ENCODE peak calls at places on chromosomes 5 and 9, in four cellular contexts. H is BJ, L is heart right ventricle, V is retinal pigment epithelial cell. K is an unnamed sample.

GRCh38 chr9:90044263-90044662 is 439.5 kb downstream of the GADD45G start:
- DNase-seq in L (no peak), H (no peak), V (no peak), K (no peak)

GRCh38 chr5:150263801-150264621 is 25.6 kb downstream of the CAMK2A start:
- DNase-seq in L (no peak), V (peak), H (peak), K (no peak)

GRCh38 chr9:71766663-71767062 is 1.6 kb downstream of the CEMIP2 start:
- DNase-seq in L (no peak), V (no peak), H (no peak), K (no peak)

GRCh38 chr5:150428978-150429377 is 16.3 kb upstream of the CD74 start:
- DNase-seq in V (no peak), H (no peak), L (no peak), K (no peak)

GRCh38 chr5:37771731-37772130 is 68.1 kb downstream of the GDNF start:
- DNase-seq in L (no peak), H (peak), V (peak), K (no peak)

GRCh38 chr9:91536211-91536691 is 112.6 kb upstream of the NFIL3 start:
- DNase-seq in V (no peak), L (no peak), H (peak), K (no peak)

GRCh38 chr9:126431112-126431742 is 104.6 kb downstream of the MVB12B start:
- DNase-seq in V (no peak), H (no peak), L (no peak), K (no peak)

GRCh38 chr9:77864096-77864889 is 167.3 kb downstream of the GNAQ start:
- DNase-seq in V (no peak), L (no peak), H (no peak), K (no peak)

GRCh38 chr5:140266471-140267200 is 36.3 kb downstream of the PFDN1 start:
- DNase-seq in L (no peak), V (no peak), H (no peak), K (no peak)

GRCh38 chr5:176559683-176560082 is 10.5 kb downstream of the CDHR2 start:
- DNase-seq in V (no peak), L (no peak), H (no peak), K (peak)

GRCh38 chr9:124698265-124698664 is 72.8 kb downstream of the NR6A1 start:
- DNase-seq in L (no peak), V (no peak), H (no peak), K (no peak)

GRCh38 chr9:121299467-121300282 is 31.7 kb downstream of the GSN start:
- DNase-seq in L (peak), H (no peak), V (no peak), K (no peak)

GRCh38 chr5:138653502-138653901 is 78.3 kb upstream of the HSPA9 start:
- DNase-seq in H (no peak), V (no peak), L (no peak), K (no peak)

GRCh38 chr9:36991516-36992134 is 42.4 kb downstream of the PAX5 start:
- DNase-seq in V (no peak), H (no peak), L (no peak), K (no peak)

GRCh38 chr9:69155341-69156030 is 18.6 kb upstream of the TJP2 start:
- DNase-seq in L (no peak), V (no peak), H (no peak), K (no peak)

GRCh38 chr9:129801504-129801903 is 1.5 kb upstream of the TOR1B start:
- DNase-seq in L (no peak), V (no peak), H (no peak), K (no peak)

GRCh38 chr5:107265268-107265667 is 405.5 kb downstream of the EFNA5 start:
- DNase-seq in H (no peak), L (no peak), V (no peak), K (no peak)

GRCh38 chr9:19203058-19203457 is 27.4 kb upstream of the DENND4C start:
- DNase-seq in H (no peak), L (no peak), V (no peak), K (no peak)

GRCh38 chr5:11046160-11046559 is 285.1 kb upstream of the DAP start:
- DNase-seq in L (no peak), V (no peak), H (no peak), K (no peak)

GRCh38 chr9:97394881-97395280 is 17.0 kb upstream of the TDRD7 start:
- DNase-seq in L (no peak), H (no peak), V (no peak), K (no peak)

GRCh38 chr5:90707698-90708097 is 149.1 kb downstream of the ADGRV1 start:
- DNase-seq in H (no peak), L (no peak), V (no peak), K (no peak)

GRCh38 chr9:133583586-133583985 is 25.6 kb downstream of the FAM163B start:
- DNase-seq in L (peak), H (no peak), V (no peak), K (no peak)

GRCh38 chr5:102481044-102481715 is 17.6 kb downstream of the SLCO6A1 start:
- DNase-seq in H (no peak), V (no peak), L (no peak), K (no peak)

GRCh38 chr5:28523887-28524637 is 1485.7 kb upstream of the CDH9 start:
- DNase-seq in L (no peak), H (no peak), V (peak), K (no peak)

GRCh38 chr5:119011186-119011585 is 22.8 kb upstream of the DTWD2 start:
- DNase-seq in L (no peak), V (no peak), H (no peak), K (no peak)

GRCh38 chr5:56585466-56585865 is 229.9 kb upstream of the MAP3K1 start:
- DNase-seq in L (no peak), H (no peak), V (no peak), K (no peak)

GRCh38 chr5:92552206-92553160 is 1028.5 kb downstream of the NR2F1-AS1 start:
- DNase-seq in H (peak), L (no peak), V (peak), K (peak)

GRCh38 chr9:110746211-110746930 is 77.8 kb downstream of the MUSK start:
- DNase-seq in H (no peak), V (no peak), L (no peak), K (no peak)

GRCh38 chr9:90872835-90873294 is 71.2 kb downstream of the SYK start:
- DNase-seq in L (no peak), V (no peak), H (no peak), K (no peak)

DNA sequence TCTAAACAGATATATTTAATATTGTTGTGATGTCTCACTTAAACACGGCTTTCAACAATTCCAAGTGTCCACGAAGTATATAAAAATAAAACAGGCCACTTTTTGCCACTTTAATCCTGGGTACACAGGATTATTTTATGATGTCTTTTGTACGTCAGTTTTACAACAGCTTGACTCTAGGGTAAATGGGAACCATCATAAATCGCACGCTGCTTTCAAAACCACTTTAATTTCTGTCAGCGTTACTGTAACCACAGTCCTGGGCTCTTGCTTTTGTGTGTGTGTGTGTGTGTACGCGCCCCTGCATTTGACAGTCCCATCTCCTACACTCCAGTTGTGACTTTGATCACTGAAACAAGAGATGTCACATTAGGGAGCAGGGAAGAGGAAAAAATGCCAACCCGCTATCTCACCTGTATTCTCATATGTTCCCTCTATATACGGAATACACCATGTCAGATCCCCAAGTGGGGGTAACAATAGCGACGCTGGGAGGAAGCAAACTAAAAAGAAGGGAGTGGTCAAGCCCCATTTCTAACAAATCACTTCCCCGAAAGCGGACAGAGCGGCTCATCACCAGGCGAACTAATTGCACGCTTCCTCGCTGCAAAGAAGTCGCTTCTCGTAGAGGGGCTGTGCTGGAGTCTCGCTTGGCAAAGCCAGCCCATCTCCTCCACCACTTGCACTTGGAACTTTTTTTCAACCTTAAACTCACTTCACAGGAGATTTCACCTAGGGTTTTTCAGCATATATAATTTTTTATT is 1.1 kb downstream of the BNC2 start:
- DNase-seq in L (no peak), V (no peak), H (no peak), K (no peak)
- H3K4me3 ChIP-seq in L (peak), V (peak), H (peak), K (no peak)

DNA sequence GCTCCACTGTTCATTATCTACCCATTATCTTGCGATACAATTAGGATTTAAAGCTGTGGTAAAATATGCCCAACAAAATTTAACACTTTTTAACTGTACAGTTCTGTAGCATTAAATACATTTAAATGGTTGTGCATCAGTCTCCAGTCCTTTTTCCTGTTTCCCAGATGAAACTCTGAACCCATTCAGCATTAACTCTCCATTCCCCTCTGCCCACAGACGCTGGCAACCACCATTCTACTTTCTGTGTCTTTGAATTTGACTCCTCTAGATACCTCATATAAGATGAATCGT is 2.9 kb upstream of the TRIM7 start:
- DNase-seq in H (no peak), V (no peak), L (no peak), K (no peak)
- H3K4me3 ChIP-seq in H (no peak), V (no peak), L (no peak), K (peak)

DNA sequence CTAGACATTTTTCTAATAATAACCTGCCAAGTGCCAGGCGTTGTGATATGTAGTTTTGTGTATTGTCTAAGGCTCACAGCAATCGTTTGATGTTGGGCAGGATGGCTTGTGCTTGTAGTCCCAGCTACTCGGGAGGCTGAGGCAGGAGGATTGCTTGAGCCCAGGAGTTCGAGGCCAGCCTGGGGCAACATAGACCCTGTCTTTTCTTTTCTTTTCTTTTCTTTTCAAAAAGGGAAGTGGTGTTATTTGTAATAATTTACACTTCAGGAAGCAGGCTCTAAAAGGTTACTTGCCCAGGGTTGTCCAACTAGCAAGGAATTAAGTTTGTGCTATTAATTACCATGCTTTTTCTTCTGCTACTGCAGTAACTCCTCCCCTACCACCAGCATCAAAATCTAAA is 3.2 kb downstream of the ZNF131 start:
- DNase-seq in V (no peak), L (no peak), H (no peak), K (no peak)
- H3K4me3 ChIP-seq in V (no peak), L (no peak), H (no peak), K (no peak)

GRCh38 chr5:96015709-96016108 is 54.1 kb upstream of the ELL2 start:
- DNase-seq in H (no peak), V (no peak), L (no peak), K (no peak)

GRCh38 chr5:96016216-96016615 is 54.6 kb upstream of the ELL2 start:
- DNase-seq in V (no peak), L (no peak), H (no peak), K (no peak)

GRCh38 chr5:96014395-96014794 is 52.7 kb upstream of the ELL2 start:
- DNase-seq in V (no peak), H (no peak), L (no peak), K (no peak)

GRCh38 chr5:96013254-96013653 is 51.6 kb upstream of the ELL2 start:
- DNase-seq in H (no peak), L (no peak), V (no peak), K (no peak)

DNA sequence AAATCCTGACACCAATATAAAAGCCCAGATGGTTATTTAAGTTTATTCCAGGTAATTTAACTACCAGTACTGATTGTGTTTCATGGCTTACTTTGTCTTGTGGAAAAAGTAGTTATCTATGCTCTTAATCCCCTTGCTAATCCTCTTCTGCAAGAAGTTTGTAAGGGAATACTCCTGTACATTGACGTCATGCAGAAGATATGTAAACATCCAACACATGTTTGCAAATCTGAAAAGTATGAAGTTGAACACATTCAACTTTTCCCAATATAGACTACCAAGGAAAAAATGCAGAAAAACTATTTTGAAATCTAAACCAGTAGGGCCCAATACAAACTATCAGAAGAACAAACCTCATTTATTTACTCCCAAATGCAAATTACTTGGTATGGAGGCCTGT is 56.3 kb upstream of the ELL2 start:
- DNase-seq in L (no peak), V (peak), H (peak), K (no peak)
- H3K4me3 ChIP-seq in L (no peak), V (no peak), H (no peak), K (no peak)

GRCh38 chr5:116572375-116573278 is 2.0 kb downstream of the SEMA6A start:
- DNase-seq in V (no peak), L (peak), H (no peak), K (no peak)

GRCh38 chr5:116571568-116572321 is 2.9 kb downstream of the SEMA6A start:
- DNase-seq in H (no peak), V (no peak), L (no peak), K (no peak)

GRCh38 chr5:116573617-116574431 is 799 bp downstream of the SEMA6A start:
- DNase-seq in V (no peak), L (peak), H (no peak), K (no peak)

GRCh38 chr5:116574682-116575634 is at the start of gene SEMA6A:
- DNase-seq in V (peak), L (peak), H (peak), K (no peak)

GRCh38 chr5:116573279-116573616 is 1.4 kb downstream of the SEMA6A start:
- DNase-seq in L (no peak), H (no peak), V (no peak), K (no peak)
- H3K4me3 ChIP-seq in L (peak), H (peak), V (peak), K (no peak)

DNA sequence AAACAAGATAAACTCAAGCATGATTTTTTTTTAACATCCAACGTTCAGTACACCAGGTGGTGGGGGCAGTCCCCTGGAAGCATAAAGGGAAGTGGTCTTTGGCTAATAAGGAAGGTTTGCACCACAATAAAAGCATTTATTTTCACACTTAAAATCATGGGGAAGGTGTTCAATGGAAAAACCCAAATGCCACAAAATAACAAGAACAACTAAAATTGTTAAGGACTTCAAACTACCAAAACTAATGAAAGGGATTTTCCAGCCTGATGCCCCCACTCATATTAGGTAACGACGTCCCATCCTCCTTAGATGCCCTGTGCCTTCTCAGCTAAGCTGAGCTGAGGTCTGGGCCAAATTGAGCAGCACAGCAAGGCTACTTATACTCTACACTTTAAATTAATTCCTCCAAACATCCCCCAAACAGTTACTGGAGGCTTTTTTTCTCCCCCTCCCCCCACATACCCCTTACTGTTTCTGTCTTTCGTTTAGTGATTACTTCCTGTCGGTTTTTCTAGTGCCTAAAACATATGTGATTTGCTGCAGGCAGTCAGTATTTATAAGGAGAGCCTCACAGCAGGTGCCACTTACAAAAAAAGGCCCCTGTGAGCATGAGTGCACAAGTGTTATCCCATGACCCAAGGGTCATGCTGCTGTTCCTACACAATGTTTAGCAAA is 259.7 kb upstream of the ZNF608 start:
- DNase-seq in L (no peak), H (no peak), V (no peak), K (peak)
- H3K4me3 ChIP-seq in L (no peak), H (no peak), V (no peak), K (no peak)

DNA sequence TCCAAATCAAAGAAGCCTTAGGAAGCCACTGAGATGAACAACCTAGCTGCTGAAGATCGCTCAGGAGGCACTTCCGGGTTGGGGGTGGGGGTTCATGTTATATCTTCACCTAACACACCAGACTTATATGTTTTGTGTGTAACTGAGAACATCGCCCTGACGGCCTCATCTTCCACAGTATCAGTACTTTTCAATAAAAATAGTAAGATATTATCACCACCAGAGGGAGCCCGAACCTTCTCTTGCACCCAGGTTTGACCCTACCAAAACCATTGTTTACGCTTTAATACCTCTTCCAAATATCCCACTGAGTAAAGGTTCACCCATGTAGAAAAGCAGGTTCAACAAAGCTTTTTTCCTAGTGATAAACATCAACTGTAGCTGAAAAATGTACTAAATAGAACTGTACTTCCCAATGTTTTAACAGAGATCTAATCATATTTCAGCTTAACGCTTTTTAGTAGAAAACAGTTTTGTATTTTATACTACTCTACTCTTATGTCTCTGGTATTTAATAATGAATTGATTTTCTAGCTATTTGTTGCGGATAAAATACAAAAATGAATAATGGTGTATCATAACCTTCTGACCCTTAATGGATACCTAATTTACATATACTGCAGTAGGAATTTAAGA is 244.0 kb downstream of the EPB41L4A start:
- DNase-seq in H (no peak), V (no peak), L (peak), K (peak)
- H3K4me3 ChIP-seq in H (no peak), V (no peak), L (no peak), K (no peak)

GRCh38 chr5:168424506-168425298 is 61.6 kb upstream of the RARS1 start:
- DNase-seq in H (no peak), L (no peak), V (peak), K (no peak)

GRCh38 chr5:168425997-168426863 is 60.0 kb upstream of the RARS1 start:
- DNase-seq in V (peak), L (no peak), H (no peak), K (no peak)

GRCh38 chr5:168423971-168424370 is 62.3 kb upstream of the RARS1 start:
- DNase-seq in L (no peak), H (no peak), V (no peak), K (no peak)

GRCh38 chr5:168422431-168422830 is 63.8 kb upstream of the RARS1 start:
- DNase-seq in L (no peak), V (no peak), H (no peak), K (no peak)

GRCh38 chr5:168423478-168423877 is 62.8 kb upstream of the RARS1 start:
- DNase-seq in H (no peak), L (no peak), V (no peak), K (no peak)
- H3K4me3 ChIP-seq in H (no peak), L (no peak), V (no peak), K (no peak)